ENCODE peak calls at places on chromosome 2, in seven cellular contexts. Y is AG10803; L is HEK293T; I is EH; C is activated CD8-positive, alpha-beta T cell treated with anti-CD3 and anti-CD28 coated beads, Interleukin-2, amount 10 ng/mL, durations not matched to agents 7 days and 5 days; M is mammary epithelial cell; K is MCF 10A. O is an unnamed sample.
A peak's percentile ranks its signal among the peaks of the same experiment; 100 is the strongest.

GRCh38 chr2:113240150-113240914 is 38.4 kb downstream of the PAX8 start:
- DNase-seq in Y (peak; percentile 93), L (no peak), I (peak; percentile 94), C (no peak), M (peak; percentile 95), K (peak; percentile 83), O (peak; percentile 99)

GRCh38 chr2:62423883-62424458 is 82.0 kb downstream of the TMEM17 start:
- DNase-seq in Y (no peak), L (no peak), I (no peak), C (no peak), M (no peak), K (no peak), O (no peak)

GRCh38 chr2:165682546-165682945 is 111.5 kb downstream of the GALNT3 start:
- DNase-seq in Y (no peak), L (no peak), I (no peak), C (no peak), M (no peak), K (no peak), O (no peak)

GRCh38 chr2:45786030-45786830 is 134.8 kb downstream of the PRKCE start:
- DNase-seq in Y (no peak), L (no peak), I (no peak), C (no peak), M (no peak), K (no peak), O (no peak)

GRCh38 chr2:118847447-118848172 is at the start of gene EN1:
- DNase-seq in Y (peak; percentile 96), L (peak; percentile 82), I (no peak), C (peak; percentile 16), M (no peak), K (no peak), O (no peak)

GRCh38 chr2:181858600-181858999 is 32.9 kb upstream of the ITPRID2 start:
- DNase-seq in Y (no peak), L (no peak), I (no peak), C (no peak), M (peak; percentile 49), K (no peak), O (peak; percentile 91)

GRCh38 chr2:205590759-205591158 is 91.5 kb upstream of the NRP2 start:
- DNase-seq in Y (peak; percentile 49), L (no peak), I (peak; percentile 96), C (no peak), M (no peak), K (peak; percentile 31), O (peak; percentile 26)

GRCh38 chr2:240308111-240308651 is 127.3 kb upstream of the GPC1 start:
- DNase-seq in Y (no peak), L (no peak), I (no peak), C (no peak), M (no peak), K (no peak), O (no peak)

GRCh38 chr2:100246163-100247145 is 75.8 kb downstream of the LONRF2 start:
- DNase-seq in Y (no peak), L (peak; percentile 62), I (peak; percentile 21), C (peak; percentile 31), M (no peak), K (peak; percentile 18), O (peak; percentile 12)

GRCh38 chr2:177772529-177772928 is 300.0 kb downstream of the PDE11A start:
- DNase-seq in Y (peak; percentile 46), L (no peak), I (peak; percentile 32), C (peak; percentile 45), M (peak; percentile 26), K (peak; percentile 36), O (peak; percentile 56)

GRCh38 chr2:215358891-215359575 is 47.2 kb downstream of the ATIC start:
- DNase-seq in Y (peak; percentile 59), L (no peak), I (peak; percentile 52), C (no peak), M (peak; percentile 38), K (no peak), O (no peak)

GRCh38 chr2:3461781-3462492 is 57.4 kb downstream of the ADI1 start:
- DNase-seq in Y (peak; percentile 57), L (peak; percentile 44), I (peak; percentile 64), C (peak; percentile 64), M (peak; percentile 29), K (peak; percentile 73), O (peak; percentile 55)